ENCODE peak calls at places on chromosomes 3 and 15, in six cellular contexts. K, I, V, O, H and N are unnamed samples.

GRCh38 chr3:63051920-63052319 is 176.7 kb upstream of the CADPS start:
- DNase-seq in K (peak; percentile 37), I (no peak), V (no peak), O (no peak), H (no peak), N (no peak)

GRCh38 chr15:34644851-34645250 is 61.4 kb upstream of the GOLGA8B start:
- DNase-seq in K (no peak), I (no peak), V (no peak), O (no peak), H (no peak), N (no peak)

GRCh38 chr15:99141943-99142342 is 37.1 kb downstream of the SYNM start:
- DNase-seq in K (no peak), I (no peak), V (no peak), O (no peak), H (no peak), N (no peak)

GRCh38 chr15:44010114-44010513 is 183.3 kb downstream of the WDR76 start:
- DNase-seq in K (no peak), I (no peak), V (no peak), O (no peak), H (peak; percentile 38), N (no peak)

GRCh38 chr15:44713006-44713966 is 2.0 kb downstream of the B2M start:
- DNase-seq in K (no peak), I (no peak), V (no peak), O (no peak), H (no peak), N (no peak)

GRCh38 chr3:197354195-197355059 is 56.0 kb upstream of the DLG1 start:
- DNase-seq in K (peak; percentile 68), I (peak; percentile 61), V (peak; percentile 59), O (peak; percentile 85), H (peak; percentile 49), N (no peak)

GRCh38 chr3:194206375-194206774 is 70.4 kb downstream of the HES1 start:
- DNase-seq in K (no peak), I (peak; percentile 38), V (no peak), O (peak; percentile 82), H (no peak), N (no peak)

GRCh38 chr3:158640646-158641045 is 3.7 kb upstream of the GFM1 start:
- DNase-seq in K (no peak), I (no peak), V (no peak), O (no peak), H (no peak), N (no peak)

GRCh38 chr3:41434781-41435180 is 235.5 kb downstream of the CTNNB1 start:
- DNase-seq in K (no peak), I (no peak), V (no peak), O (no peak), H (no peak), N (no peak)

GRCh38 chr3:159260049-159260662 is 458.3 kb downstream of the MFSD1 start:
- DNase-seq in K (peak; percentile 82), I (no peak), V (peak; percentile 30), O (peak; percentile 49), H (peak; percentile 68), N (no peak)

DNA sequence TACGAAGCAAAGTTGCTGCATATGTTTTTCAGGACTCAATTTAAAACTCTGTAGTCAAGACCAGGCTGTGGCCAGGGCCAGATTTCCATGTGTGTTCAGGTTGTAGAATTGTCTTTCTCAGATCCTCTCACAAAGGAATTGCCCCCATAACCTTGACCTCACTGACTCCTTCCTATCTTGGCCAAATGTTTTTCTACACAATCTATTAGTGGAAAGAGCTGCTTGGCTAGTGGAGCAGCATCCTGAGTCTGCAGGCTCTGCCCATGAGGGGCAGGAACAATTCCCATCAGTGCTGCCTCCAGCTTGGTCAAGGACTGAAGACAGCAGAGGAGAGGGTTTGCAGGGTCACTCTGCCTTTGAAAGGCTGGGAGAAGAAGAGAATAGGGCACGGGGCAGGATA is 6.9 kb upstream of the TBC1D21 start:
- DNase-seq in K (no peak), I (no peak), V (no peak), O (peak; percentile 58), H (no peak), N (no peak)
- H3K27me3 ChIP-seq in K (peaks cover 5% of the 10 kb centered on the region), I (no peaks in the 10 kb centered on the region), V (peaks cover 13% of the 10 kb centered on the region), O (no peaks in the 10 kb centered on the region), H (peaks cover 45% of the 10 kb centered on the region), N (no peaks in the 10 kb centered on the region)

GRCh38 chr15:63503739-63504246 is 600 bp upstream of the USP3 start:
- DNase-seq in K (peak; percentile 90), I (no peak), V (peak; percentile 73), O (no peak), H (peak; percentile 58), N (no peak)

GRCh38 chr15:63501256-63502089 is 2.9 kb upstream of the USP3 start:
- DNase-seq in K (peak; percentile 88), I (peak; percentile 85), V (peak; percentile 86), O (peak; percentile 94), H (peak; percentile 78), N (no peak)

GRCh38 chr15:63502843-63503738 is 1.3 kb upstream of the USP3 start:
- DNase-seq in K (peak; percentile 95), I (peak; percentile 88), V (peak; percentile 86), O (peak; percentile 95), H (peak; percentile 70), N (peak; percentile 49)

GRCh38 chr15:63500265-63501250 is 3.8 kb upstream of the USP3 start:
- DNase-seq in K (peak; percentile 43), I (no peak), V (no peak), O (no peak), H (no peak), N (no peak)

DNA sequence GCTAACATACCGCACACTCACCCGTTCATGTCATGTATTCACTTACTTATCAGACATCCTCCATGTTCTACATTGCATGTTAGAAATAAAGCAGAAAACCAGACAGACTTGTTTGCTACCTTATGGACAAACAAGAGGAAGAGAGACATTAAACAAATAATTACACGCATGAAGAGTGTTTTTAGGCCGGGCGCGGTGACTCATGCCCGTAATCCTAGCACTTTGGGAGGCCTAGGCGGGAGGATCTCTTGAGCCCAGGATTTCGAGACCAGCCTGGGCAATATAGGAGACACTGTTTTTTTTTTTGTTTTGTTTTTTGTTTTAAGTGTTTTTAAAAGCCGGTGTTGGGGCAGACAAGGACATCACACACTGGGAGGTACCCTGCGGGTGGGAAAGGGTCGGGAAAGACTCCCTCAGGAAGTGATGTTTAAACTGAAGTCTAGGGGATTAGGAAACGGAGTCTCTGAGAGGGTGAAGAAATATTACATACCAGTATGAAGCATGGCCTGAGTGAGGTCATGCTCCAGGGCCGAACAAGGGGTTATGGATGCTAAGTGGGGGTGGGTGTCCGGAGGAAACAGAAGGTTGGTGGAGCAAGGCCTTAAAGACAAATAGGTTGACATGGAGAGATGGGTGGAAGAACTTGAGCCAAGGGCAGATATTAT is 2.1 kb upstream of the USP3 start:
- DNase-seq in K (peak; percentile 34), I (no peak), V (no peak), O (no peak), H (no peak), N (no peak)
- H3K27me3 ChIP-seq in K (no peaks in the 10 kb centered on the region), I (no peaks in the 10 kb centered on the region), V (no peaks in the 10 kb centered on the region), O (no peaks in the 10 kb centered on the region), H (no peaks in the 10 kb centered on the region), N (no peaks in the 10 kb centered on the region)

DNA sequence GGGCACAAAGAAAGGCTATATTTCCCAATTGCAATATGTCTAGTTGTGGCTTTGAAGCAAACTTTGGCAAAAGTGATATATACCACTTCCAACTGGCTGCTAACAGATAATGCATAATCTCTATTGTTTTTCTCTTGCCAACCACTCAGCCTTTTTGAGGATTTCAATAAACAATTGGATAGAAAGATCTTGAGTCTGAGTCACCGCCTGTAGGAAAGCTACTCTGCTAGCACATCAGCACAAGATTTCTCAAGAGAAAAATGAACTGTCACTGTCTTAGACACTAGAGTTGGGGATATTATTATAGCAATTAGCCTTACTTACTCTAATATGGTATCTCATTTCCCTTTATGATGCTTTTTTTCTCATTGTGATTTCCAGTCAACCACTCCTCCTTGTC is 119.7 kb downstream of the SST start:
- DNase-seq in K (no peak), I (no peak), V (no peak), O (no peak), H (no peak), N (no peak)
- H3K27me3 ChIP-seq in K (no peaks in the 10 kb centered on the region), I (peaks cover 18% of the 10 kb centered on the region), V (no peaks in the 10 kb centered on the region), O (no peaks in the 10 kb centered on the region), H (peaks cover 2% of the 10 kb centered on the region), N (no peaks in the 10 kb centered on the region)

DNA sequence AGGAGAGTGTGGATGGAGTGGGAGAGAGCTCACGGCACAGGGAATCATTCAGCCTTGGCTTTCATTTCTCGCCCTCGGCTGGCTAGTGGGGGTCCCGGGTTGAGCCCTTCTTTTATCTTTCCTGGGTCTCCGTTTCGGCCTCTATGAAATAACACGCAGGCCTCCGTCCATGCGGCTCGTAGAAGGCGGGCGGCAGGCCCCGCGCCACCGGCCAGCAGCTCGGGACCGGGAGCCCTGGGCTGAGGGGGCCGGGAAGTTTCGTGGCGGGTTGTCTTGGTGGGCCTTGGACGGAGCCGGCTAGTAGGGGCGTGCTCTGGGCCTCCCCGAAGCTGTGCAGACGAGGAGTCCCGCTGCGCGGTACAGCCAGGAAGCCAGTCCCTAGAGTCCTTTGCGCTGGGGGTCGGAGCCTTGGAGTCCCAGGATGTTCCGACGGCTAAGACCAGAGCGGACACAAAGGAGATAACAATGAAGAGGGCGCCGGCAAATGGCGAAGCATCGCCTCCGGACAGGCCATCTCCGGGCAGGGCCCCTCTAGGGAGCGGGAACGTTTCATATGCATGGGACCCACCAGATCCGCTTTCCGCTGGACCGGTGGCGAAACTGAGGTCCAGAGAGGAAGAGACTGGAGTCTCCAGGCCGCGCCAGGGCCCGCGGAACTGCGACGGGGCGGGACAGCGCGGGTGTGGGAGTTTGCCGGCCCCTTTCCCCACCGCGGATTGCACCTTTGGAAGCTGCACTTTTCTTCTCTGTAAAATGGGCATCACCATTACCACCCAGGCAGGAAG is 4.3 kb downstream of the RNU6-1 start:
- DNase-seq in K (no peak), I (no peak), V (no peak), O (no peak), H (no peak), N (no peak)
- H3K27me3 ChIP-seq in K (peaks cover 56% of the 10 kb centered on the region), I (peaks cover 57% of the 10 kb centered on the region), V (peaks cover 59% of the 10 kb centered on the region), O (no peaks in the 10 kb centered on the region), H (peaks cover 62% of the 10 kb centered on the region), N (peaks cover 63% of the 10 kb centered on the region)

GRCh38 chr15:52783929-52784798 is 6.0 kb downstream of the ONECUT1 start:
- DNase-seq in K (peak; percentile 55), I (no peak), V (no peak), O (no peak), H (no peak), N (no peak)
- H3K27me3 ChIP-seq in K (peaks cover 81% of the 10 kb centered on the region), I (peaks cover 100% of the 10 kb centered on the region), V (peaks cover 96% of the 10 kb centered on the region), O (peaks cover 2% of the 10 kb centered on the region), H (peaks cover 68% of the 10 kb centered on the region), N (peaks cover 61% of the 10 kb centered on the region)

GRCh38 chr15:96695426-96695825 is 364.9 kb downstream of the NR2F2 start:
- DNase-seq in K (no peak), I (no peak), V (no peak), O (no peak), H (no peak), N (no peak)

GRCh38 chr15:96693515-96693914 is 363.0 kb downstream of the NR2F2 start:
- DNase-seq in K (no peak), I (no peak), V (no peak), O (no peak), H (no peak), N (no peak)

GRCh38 chr15:96687388-96688107 is 357.0 kb downstream of the NR2F2 start:
- DNase-seq in K (no peak), I (no peak), V (no peak), O (no peak), H (no peak), N (no peak)

GRCh38 chr15:96693990-96694517 is 363.6 kb downstream of the NR2F2 start:
- DNase-seq in K (peak; percentile 26), I (no peak), V (no peak), O (no peak), H (no peak), N (no peak)

DNA sequence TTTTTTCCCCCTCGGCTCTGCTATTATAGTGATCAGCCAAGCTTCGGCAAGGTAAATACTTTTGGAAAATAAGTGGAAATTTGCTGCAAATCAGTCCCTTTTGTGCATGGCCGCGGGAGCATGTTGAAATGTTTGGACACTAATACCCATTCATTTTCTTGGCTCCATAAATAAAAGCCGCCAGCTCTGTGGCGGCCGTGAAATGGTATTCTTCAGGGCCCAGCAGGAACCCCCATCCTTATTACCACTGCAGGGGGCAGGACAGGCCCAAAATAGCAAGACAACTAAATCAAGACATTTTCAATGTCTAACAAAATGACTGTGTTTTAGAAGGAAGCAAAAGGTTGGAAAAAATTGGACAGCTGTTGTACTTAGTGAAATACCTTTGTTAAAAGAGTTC is 362.3 kb downstream of the NR2F2 start:
- DNase-seq in K (no peak), I (no peak), V (no peak), O (no peak), H (no peak), N (no peak)
- H3K27me3 ChIP-seq in K (no peaks in the 10 kb centered on the region), I (peaks cover 7% of the 10 kb centered on the region), V (no peaks in the 10 kb centered on the region), O (no peaks in the 10 kb centered on the region), H (no peaks in the 10 kb centered on the region), N (no peaks in the 10 kb centered on the region)